ENCODE peak calls at places on chromosomes 11 and 22, in six cellular contexts. T is RWPE1, I is Panc1, S is MM.1S, V is HCT116, E is hepatocyte. F is an unnamed sample.

GRCh38 chr11:61446211-61446651 is 16.3 kb downstream of the SDHAF2 start:
- DNase-seq in T (peak), I (peak), S (peak), V (peak), E (peak), F (peak)

GRCh38 chr11:111665779-111666178 is 63.5 kb downstream of the SIK2 start:
- DNase-seq in T (peak), I (no peak), S (no peak), V (no peak), E (peak), F (no peak)

GRCh38 chr11:47538741-47539575 is 14.0 kb downstream of the CELF1 start:
- DNase-seq in T (no peak), I (no peak), S (no peak), V (no peak), E (peak), F (no peak)

GRCh38 chr11:35214792-35215193 is 75.8 kb downstream of the CD44 start:
- DNase-seq in T (peak), I (peak), S (no peak), V (peak), E (no peak), F (peak)

GRCh38 chr22:50694099-50694498 is 21.5 kb downstream of the SHANK3 start:
- DNase-seq in T (no peak), I (no peak), S (peak), V (no peak), E (no peak), F (no peak)

GRCh38 chr11:19719960-19720359 is 7.3 kb downstream of the NAV2 start:
- DNase-seq in T (no peak), I (no peak), S (no peak), V (no peak), E (no peak), F (no peak)

GRCh38 chr22:35971418-35972119 is 57.1 kb downstream of the RBFOX2 start:
- DNase-seq in T (no peak), I (no peak), S (no peak), V (no peak), E (peak), F (no peak)

GRCh38 chr11:61922539-61922938 is 5.2 kb upstream of the RAB3IL1 start:
- DNase-seq in T (no peak), I (no peak), S (no peak), V (no peak), E (peak), F (no peak)

GRCh38 chr11:121334973-121335711 is 42.6 kb downstream of the SC5D start:
- DNase-seq in T (no peak), I (no peak), S (no peak), V (no peak), E (no peak), F (no peak)

GRCh38 chr22:44928064-44928463 is 81.7 kb downstream of the PHF21B start:
- DNase-seq in T (no peak), I (no peak), S (no peak), V (no peak), E (no peak), F (no peak)

GRCh38 chr11:115132829-115133228 is 371.4 kb downstream of the CADM1 start:
- DNase-seq in T (no peak), I (no peak), S (no peak), V (no peak), E (peak), F (no peak)

GRCh38 chr22:27784099-27784446 is 17.5 kb downstream of the MN1 start:
- DNase-seq in T (no peak), I (no peak), S (no peak), V (no peak), E (no peak), F (no peak)

GRCh38 chr11:20042717-20043392 is 117.4 kb downstream of the DBX1 start:
- DNase-seq in T (no peak), I (no peak), S (no peak), V (no peak), E (no peak), F (no peak)

GRCh38 chr11:26473216-26474194 is 98.6 kb downstream of the MUC15 start:
- DNase-seq in T (no peak), I (no peak), S (no peak), V (no peak), E (no peak), F (peak)

GRCh38 chr11:18081551-18081950 is 24.3 kb downstream of the SAAL1 start:
- DNase-seq in T (no peak), I (no peak), S (no peak), V (no peak), E (no peak), F (no peak)

GRCh38 chr11:57116654-57117053 is 65.1 kb upstream of the LRRC55 start:
- DNase-seq in T (peak), I (peak), S (peak), V (peak), E (peak), F (peak)

GRCh38 chr11:10396771-10397170 is 58.3 kb upstream of the AMPD3 start:
- DNase-seq in T (no peak), I (no peak), S (no peak), V (no peak), E (no peak), F (no peak)

GRCh38 chr11:61529537-61530225 is 21.1 kb downstream of the LRRC10B start:
- DNase-seq in T (no peak), I (no peak), S (no peak), V (no peak), E (peak), F (no peak)

GRCh38 chr11:111937859-111938258 is 716 bp downstream of the DIXDC1 start:
- DNase-seq in T (no peak), I (no peak), S (no peak), V (no peak), E (no peak), F (no peak)

GRCh38 chr11:69874984-69875673 is 55.9 kb upstream of the FGF3 start:
- DNase-seq in T (no peak), I (no peak), S (no peak), V (no peak), E (no peak), F (no peak)

GRCh38 chr11:2700415-2701211 is 819 bp upstream of the KCNQ1OT1 start:
- DNase-seq in T (peak), I (no peak), S (peak), V (no peak), E (peak), F (peak)

GRCh38 chr11:93775289-93775688 is 8.8 kb upstream of the MED17 start:
- DNase-seq in T (no peak), I (no peak), S (no peak), V (peak), E (no peak), F (peak)

GRCh38 chr11:134142536-134142935 is 73.7 kb downstream of the JAM3 start:
- DNase-seq in T (no peak), I (no peak), S (no peak), V (no peak), E (no peak), F (no peak)

GRCh38 chr11:12111482-12112149 is 1.2 kb downstream of the MICAL2 start:
- DNase-seq in T (no peak), I (no peak), S (no peak), V (no peak), E (no peak), F (peak)

GRCh38 chr11:7060828-7061227 is 28.0 kb upstream of the RBMXL2 start:
- DNase-seq in T (no peak), I (no peak), S (no peak), V (no peak), E (no peak), F (no peak)

GRCh38 chr11:43589601-43590250 is 90.8 kb upstream of the HSD17B12 start:
- DNase-seq in T (no peak), I (no peak), S (no peak), V (no peak), E (no peak), F (no peak)

GRCh38 chr11:17651681-17652080 is 67.7 kb upstream of the MYOD1 start:
- DNase-seq in T (no peak), I (no peak), S (no peak), V (no peak), E (no peak), F (no peak)

GRCh38 chr11:23543651-23544216 is 683.5 kb upstream of the CCDC179 start:
- DNase-seq in T (no peak), I (no peak), S (no peak), V (no peak), E (no peak), F (no peak)

GRCh38 chr11:134050541-134051383 is 18.1 kb upstream of the JAM3 start:
- DNase-seq in T (peak), I (peak), S (peak), V (peak), E (peak), F (peak)

GRCh38 chr11:61551630-61552029 is 29.2 kb downstream of the SYT7 start:
- DNase-seq in T (no peak), I (no peak), S (no peak), V (peak), E (no peak), F (peak)

GRCh38 chr11:84922836-84923235 is 704.3 kb downstream of the DLG2 start:
- DNase-seq in T (no peak), I (no peak), S (no peak), V (no peak), E (no peak), F (no peak)

GRCh38 chr11:61187505-61188130 is 15.7 kb upstream of the PGA3 start:
- DNase-seq in T (peak), I (peak), S (peak), V (peak), E (peak), F (peak)

GRCh38 chr11:2138075-2138435 is 1.1 kb downstream of the IGF2 start:
- DNase-seq in T (no peak), I (no peak), S (no peak), V (no peak), E (peak), F (no peak)

GRCh38 chr11:126163074-126163700 is 48.3 kb downstream of the RPUSD4 start:
- DNase-seq in T (peak), I (no peak), S (no peak), V (no peak), E (peak), F (no peak)

GRCh38 chr11:59158206-59159068 is 13.5 kb upstream of the DTX4 start:
- DNase-seq in T (peak), I (no peak), S (peak), V (peak), E (peak), F (peak)

GRCh38 chr11:105923814-105924213 is 98.2 kb downstream of the MSANTD4 start:
- DNase-seq in T (no peak), I (no peak), S (no peak), V (no peak), E (no peak), F (no peak)

GRCh38 chr11:120221115-120221752 is 10.4 kb downstream of the OAF start:
- DNase-seq in T (no peak), I (no peak), S (no peak), V (no peak), E (peak), F (no peak)

GRCh38 chr11:1682225-1682901 is 14.6 kb upstream of the KRTAP5-6 start:
- DNase-seq in T (no peak), I (peak), S (no peak), V (no peak), E (peak), F (no peak)

GRCh38 chr11:130707217-130707616 is 209.1 kb downstream of the SNX19 start:
- DNase-seq in T (no peak), I (no peak), S (no peak), V (no peak), E (no peak), F (no peak)

GRCh38 chr22:36986242-36986821 is 32.9 kb downstream of the TST start:
- DNase-seq in T (no peak), I (peak), S (peak), V (no peak), E (no peak), F (peak)

GRCh38 chr11:67082071-67082791 is 25.6 kb downstream of the RHOD start:
- DNase-seq in T (no peak), I (no peak), S (peak), V (no peak), E (peak), F (peak)
- TF ChIP-seq CTCF in T (no peak), I (no peak), S (peak), V (no peak), E (no peak), F (no peak)

GRCh38 chr11:72350752-72351151 is 83.6 kb downstream of the CLPB start:
- DNase-seq in T (no peak), I (no peak), S (no peak), V (no peak), E (no peak), F (no peak)

GRCh38 chr11:72354356-72355115 is 79.8 kb downstream of the CLPB start:
- DNase-seq in T (peak), I (no peak), S (no peak), V (no peak), E (peak), F (peak)

GRCh38 chr11:72349616-72350218 is 84.6 kb downstream of the CLPB start:
- DNase-seq in T (no peak), I (no peak), S (no peak), V (no peak), E (no peak), F (peak)

GRCh38 chr11:72352859-72353551 is 81.3 kb downstream of the CLPB start:
- DNase-seq in T (no peak), I (no peak), S (no peak), V (no peak), E (peak), F (no peak)

GRCh38 chr11:72353861-72354260 is 80.5 kb downstream of the CLPB start:
- DNase-seq in T (no peak), I (no peak), S (no peak), V (no peak), E (no peak), F (peak)
- TF ChIP-seq CTCF in T (no peak), I (peak), S (peak), V (peak), E (no peak), F (peak)

GRCh38 chr11:394858-395655 is 1.0 kb downstream of the PKP3 start:
- DNase-seq in T (no peak), I (no peak), S (no peak), V (no peak), E (no peak), F (no peak)

GRCh38 chr11:394034-394857 is at the start of gene PKP3:
- DNase-seq in T (peak), I (no peak), S (no peak), V (peak), E (peak), F (peak)

GRCh38 chr11:395866-396265 is 1.9 kb downstream of the PKP3 start:
- DNase-seq in T (no peak), I (no peak), S (no peak), V (no peak), E (no peak), F (no peak)

GRCh38 chr11:396948-397548 is 3.0 kb downstream of the PKP3 start:
- DNase-seq in T (no peak), I (no peak), S (peak), V (no peak), E (no peak), F (no peak)

GRCh38 chr11:396511-396947 is 2.5 kb downstream of the PKP3 start:
- DNase-seq in T (peak), I (no peak), S (no peak), V (no peak), E (no peak), F (no peak)
- TF ChIP-seq CTCF in T (peak), I (peak), S (no peak), V (no peak), E (no peak), F (peak)

DNA sequence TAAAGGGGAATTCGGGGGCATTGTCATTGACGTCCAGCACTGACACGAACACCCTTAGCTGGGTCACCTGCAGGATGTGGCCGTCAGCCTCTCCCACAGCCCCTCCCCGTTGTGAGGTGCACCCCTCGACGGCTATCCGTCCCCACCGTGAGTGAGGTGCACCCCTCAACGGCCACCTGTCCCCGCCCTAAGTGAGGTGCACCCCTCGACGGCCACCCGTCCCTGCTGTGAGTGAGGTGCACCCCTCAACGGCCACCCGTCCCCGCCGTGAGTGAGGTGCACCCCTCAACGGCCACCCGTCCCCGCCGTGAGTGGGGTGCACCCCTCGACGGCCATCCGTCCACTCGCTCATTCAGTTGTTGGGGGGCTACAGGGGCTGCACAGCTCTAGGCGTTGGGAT is 2.9 kb downstream of the CDHR5 start:
- DNase-seq in T (no peak), I (no peak), S (no peak), V (no peak), E (no peak), F (no peak)
- TF ChIP-seq CTCF in T (no peak), I (no peak), S (no peak), V (no peak), E (no peak), F (no peak)

GRCh38 chr11:31267720-31268119 is 101.8 kb downstream of the DCDC1 start:
- DNase-seq in T (no peak), I (no peak), S (no peak), V (no peak), E (no peak), F (no peak)

GRCh38 chr11:31262761-31263160 is 106.8 kb downstream of the DCDC1 start:
- DNase-seq in T (no peak), I (no peak), S (no peak), V (no peak), E (no peak), F (no peak)

GRCh38 chr11:31264834-31265233 is 104.7 kb downstream of the DCDC1 start:
- DNase-seq in T (no peak), I (no peak), S (no peak), V (no peak), E (no peak), F (no peak)
- TF ChIP-seq CTCF in T (no peak), I (no peak), S (no peak), V (peak), E (no peak), F (no peak)

GRCh38 chr22:22461583-22461982 is 47.0 kb downstream of the ZNF280B start:
- DNase-seq in T (no peak), I (no peak), S (no peak), V (no peak), E (no peak), F (no peak)

GRCh38 chr22:22458896-22459588 is 49.5 kb downstream of the ZNF280B start:
- DNase-seq in T (no peak), I (no peak), S (no peak), V (no peak), E (no peak), F (no peak)

GRCh38 chr22:22461111-22461510 is 47.4 kb downstream of the ZNF280B start:
- DNase-seq in T (no peak), I (no peak), S (no peak), V (no peak), E (no peak), F (no peak)

GRCh38 chr22:22460060-22460459 is 48.5 kb downstream of the ZNF280B start:
- DNase-seq in T (no peak), I (no peak), S (no peak), V (no peak), E (no peak), F (no peak)

GRCh38 chr22:22460635-22461034 is 47.9 kb downstream of the ZNF280B start:
- DNase-seq in T (no peak), I (no peak), S (peak), V (peak), E (peak), F (no peak)
- TF ChIP-seq CTCF in T (peak), I (peak), S (peak), V (peak), E (peak), F (no peak)